ENCODE peak calls at places on chromosomes 6 and 20, in nine cellular contexts. K is HT1080; M is stimulated activated naive CD4-positive, alpha-beta T cell; W is NCI-H510A; U is activated CD4-positive, alpha-beta T cell treated with anti-CD3 and anti-CD28 coated beads for 48 hours; X is iris pigment epithelial cell; G is activated CD8-positive, alpha-beta memory T cell treated with anti-CD3 and anti-CD28 coated beads for 48 hours; Y is fibroblast of gingiva; L is caudate nucleus. N is an unnamed sample.

GRCh38 chr6:133408543-133408942 is 167.4 kb downstream of the EYA4 start:
- DNase-seq in K (no peak), M (no peak), W (no peak), U (no peak), X (peak), G (no peak), Y (no peak), L (no peak), N (peak)

GRCh38 chr6:75409286-75409685 is 84.3 kb downstream of the FILIP1 start:
- DNase-seq in K (no peak), M (no peak), W (no peak), U (no peak), X (peak), G (no peak), Y (no peak), L (no peak), N (no peak)

GRCh38 chr20:34871320-34871926 is 1.2 kb downstream of the GGT7 start:
- DNase-seq in K (no peak), M (no peak), W (no peak), U (no peak), X (no peak), G (no peak), Y (no peak), L (peak), N (no peak)

GRCh38 chr6:81002126-81002525 is 750.4 kb downstream of the TENT5A start:
- DNase-seq in K (no peak), M (no peak), W (no peak), U (no peak), X (peak), G (no peak), Y (no peak), L (no peak), N (peak)

GRCh38 chr20:5504061-5504739 is 187.4 kb upstream of the PROKR2 start:
- DNase-seq in K (no peak), M (no peak), W (peak), U (peak), X (peak), G (no peak), Y (peak), L (peak), N (peak)

GRCh38 chr6:155328074-155328538 is 13.8 kb upstream of the TFB1M start:
- DNase-seq in K (no peak), M (no peak), W (no peak), U (no peak), X (no peak), G (no peak), Y (no peak), L (no peak), N (no peak)

GRCh38 chr6:107585815-107586435 is 96.0 kb downstream of the SOBP start:
- DNase-seq in K (no peak), M (no peak), W (no peak), U (no peak), X (no peak), G (no peak), Y (no peak), L (peak), N (peak)

GRCh38 chr6:45376310-45377040 is 1.3 kb downstream of the SUPT3H start:
- DNase-seq in K (no peak), M (no peak), W (no peak), U (no peak), X (peak), G (no peak), Y (peak), L (no peak), N (no peak)

GRCh38 chr6:33661118-33661838 is 40.2 kb downstream of the ITPR3 start:
- DNase-seq in K (no peak), M (no peak), W (no peak), U (no peak), X (no peak), G (no peak), Y (no peak), L (no peak), N (no peak)

GRCh38 chr6:159788757-159789376 is 535 bp downstream of the TCP1 start:
- DNase-seq in K (peak), M (peak), W (no peak), U (peak), X (peak), G (peak), Y (peak), L (no peak), N (peak)

GRCh38 chr20:49685161-49685601 is 28.5 kb downstream of the B4GALT5 start:
- DNase-seq in K (no peak), M (no peak), W (no peak), U (no peak), X (no peak), G (no peak), Y (no peak), L (peak), N (no peak)

GRCh38 chr20:25233016-25233772 is 14.7 kb upstream of the PYGB start:
- DNase-seq in K (peak), M (no peak), W (no peak), U (no peak), X (peak), G (no peak), Y (peak), L (no peak), N (peak)

GRCh38 chr6:133432021-133432989 is 191.1 kb downstream of the EYA4 start:
- DNase-seq in K (peak), M (no peak), W (no peak), U (no peak), X (no peak), G (no peak), Y (no peak), L (no peak), N (no peak)

GRCh38 chr20:63434599-63435378 is 37.7 kb downstream of the KCNQ2 start:
- DNase-seq in K (peak), M (peak), W (no peak), U (peak), X (peak), G (peak), Y (peak), L (peak), N (peak)

GRCh38 chr6:170266061-170266825 is 24.6 kb downstream of the DLL1 start:
- DNase-seq in K (no peak), M (no peak), W (no peak), U (no peak), X (no peak), G (no peak), Y (no peak), L (peak), N (no peak)

GRCh38 chr6:132354517-132355167 is 46.6 kb downstream of the MOXD1 start:
- DNase-seq in K (peak), M (peak), W (no peak), U (peak), X (peak), G (peak), Y (no peak), L (no peak), N (no peak)

GRCh38 chr20:15854871-15855270 is 718.4 kb downstream of the KIF16B start:
- DNase-seq in K (no peak), M (no peak), W (no peak), U (no peak), X (no peak), G (no peak), Y (no peak), L (no peak), N (no peak)

GRCh38 chr6:108734336-108734922 is 113.8 kb upstream of the ARMC2 start:
- DNase-seq in K (no peak), M (no peak), W (no peak), U (no peak), X (no peak), G (no peak), Y (no peak), L (no peak), N (no peak)

GRCh38 chr6:1336246-1336843 is 24.4 kb downstream of the FOXQ1 start:
- DNase-seq in K (peak), M (no peak), W (no peak), U (no peak), X (no peak), G (no peak), Y (no peak), L (no peak), N (no peak)

GRCh38 chr6:154805288-154805911 is 72.2 kb downstream of the SCAF8 start:
- DNase-seq in K (peak), M (no peak), W (no peak), U (no peak), X (peak), G (no peak), Y (peak), L (no peak), N (peak)

GRCh38 chr20:17896247-17896723 is 72.3 kb downstream of the SNX5 start:
- DNase-seq in K (no peak), M (no peak), W (no peak), U (no peak), X (no peak), G (no peak), Y (no peak), L (no peak), N (no peak)

GRCh38 chr20:44489931-44490330 is 14.3 kb downstream of the TTPAL start:
- DNase-seq in K (no peak), M (no peak), W (no peak), U (peak), X (no peak), G (no peak), Y (no peak), L (no peak), N (no peak)

GRCh38 chr6:112296694-112297093 is 42.3 kb upstream of the LAMA4 start:
- DNase-seq in K (no peak), M (no peak), W (no peak), U (no peak), X (no peak), G (no peak), Y (no peak), L (no peak), N (no peak)

GRCh38 chr6:6002005-6002808 is 4.5 kb downstream of the NRN1 start:
- DNase-seq in K (no peak), M (no peak), W (no peak), U (peak), X (no peak), G (no peak), Y (no peak), L (no peak), N (no peak)

GRCh38 chr6:157999100-158000051 is 17.7 kb downstream of the SYNJ2 start:
- DNase-seq in K (no peak), M (no peak), W (no peak), U (no peak), X (no peak), G (no peak), Y (no peak), L (peak), N (no peak)

N was measured in foreskin fibroblast.